ENCODE peak calls at places on chromosome 15, in ten cellular contexts. P, R, K, M, C, U, G, V, O and F are unnamed samples.

GRCh38 chr15:31405200-31405929 is 78.7 kb downstream of the KLF13 start:
- DNase-seq in P (no peak), O (peak; percentile 24), V (no peak), K (no peak), C (no peak), M (no peak), G (no peak), R (no peak), U (no peak), F (no peak)

GRCh38 chr15:34514251-34514760 is 69.1 kb downstream of the GOLGA8B start:
- DNase-seq in R (peak; percentile 69), P (no peak), O (no peak), V (peak; percentile 25), U (peak; percentile 84), M (peak; percentile 84), G (no peak), K (no peak), C (peak; percentile 20), F (peak; percentile 33)

GRCh38 chr15:42549052-42549491 is 434 bp downstream of the HAUS2 start:
- DNase-seq in V (no peak), C (peak; percentile 32), M (no peak), G (no peak), U (no peak), K (no peak), P (no peak), O (peak; percentile 12), R (no peak), F (peak; percentile 43)

GRCh38 chr15:92011611-92012367 is 158.3 kb downstream of the SLCO3A1 start:
- DNase-seq in R (no peak), M (no peak), U (no peak), C (peak; percentile 6), O (no peak), P (no peak), G (peak; percentile 18), V (peak; percentile 57), K (no peak), F (no peak)

GRCh38 chr15:82549199-82549665 is 9.0 kb upstream of the RPS17 start:
- DNase-seq in U (peak; percentile 38), R (no peak), K (no peak), P (no peak), O (no peak), V (no peak), C (no peak), G (no peak), M (no peak), F (no peak)

GRCh38 chr15:60871152-60871551 is 357.9 kb downstream of the RORA start:
- DNase-seq in O (no peak), M (no peak), P (no peak), K (no peak), R (no peak), V (no peak), C (no peak), U (no peak), G (no peak), F (no peak)

GRCh38 chr15:69031013-69032001 is 16.8 kb downstream of the NOX5 start:
- DNase-seq in G (peak; percentile 6), C (peak; percentile 59), O (no peak), R (peak; percentile 23), U (peak; percentile 48), K (no peak), V (peak; percentile 33), P (no peak), M (peak; percentile 87), F (peak; percentile 54)

GRCh38 chr15:99128411-99128810 is 23.5 kb downstream of the SYNM start:
- DNase-seq in C (no peak), G (no peak), O (no peak), M (no peak), U (no peak), P (no peak), K (no peak), R (no peak), V (no peak), F (no peak)

GRCh38 chr15:93055211-93055763 is 33.7 kb downstream of the RGMA start:
- DNase-seq in U (no peak), O (no peak), M (no peak), R (no peak), K (no peak), C (no peak), P (no peak), G (no peak), V (no peak), F (no peak)

GRCh38 chr15:49530106-49530505 is 90.5 kb downstream of the FAM227B start:
- DNase-seq in K (no peak), U (no peak), V (no peak), O (peak; percentile 19), C (peak; percentile 5), R (no peak), M (no peak), P (no peak), G (no peak), F (no peak)

GRCh38 chr15:57185507-57186074 is 190.7 kb upstream of the CGNL1 start:
- DNase-seq in M (no peak), V (no peak), U (no peak), G (no peak), R (no peak), C (no peak), O (no peak), K (no peak), P (no peak), F (no peak)

GRCh38 chr15:19956124-19956796 is 585.3 kb downstream of the GOLGA6L6 start:
- DNase-seq in C (no peak), V (no peak), G (no peak), O (no peak), P (no peak), K (no peak), R (no peak), U (no peak), M (peak; percentile 49), F (no peak)
- H3K9me3 ChIP-seq in C (no peaks in the 10 kb centered on the region), V (no peaks in the 10 kb centered on the region), G (no peaks in the 10 kb centered on the region), O (peaks cover 5% of the 10 kb centered on the region), P (no peaks in the 10 kb centered on the region), K (no peaks in the 10 kb centered on the region), R (no peaks in the 10 kb centered on the region), U (no peaks in the 10 kb centered on the region), M (peaks cover 31% of the 10 kb centered on the region), F (no peaks in the 10 kb centered on the region)

DNA sequence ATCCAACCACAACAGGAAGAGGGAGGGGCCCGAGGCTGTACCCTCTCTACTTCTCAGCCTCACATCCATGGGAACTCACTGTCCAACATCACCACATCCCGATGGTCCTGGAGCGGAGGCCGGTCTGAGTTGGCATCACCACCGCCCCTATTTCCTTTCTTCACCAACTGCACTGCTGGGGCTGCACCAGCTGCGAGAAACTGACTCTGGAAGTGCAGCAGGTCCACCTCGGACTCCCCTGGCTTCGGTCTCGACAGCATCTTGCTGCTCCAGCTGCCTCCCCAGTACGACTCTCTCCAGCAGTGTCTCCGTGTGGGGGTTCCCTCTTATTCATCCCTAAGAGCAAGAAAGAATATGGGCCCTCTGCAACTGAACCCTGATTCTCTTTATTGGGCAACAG is 7.2 kb downstream of the RPAP1 start:
- DNase-seq in O (no peak), R (no peak), U (no peak), V (no peak), G (no peak), K (no peak), M (no peak), C (no peak), P (no peak), F (no peak)
- H3K36me3 ChIP-seq in O (peaks cover 32% of the 10 kb centered on the region), R (no peaks in the 10 kb centered on the region), U (peaks cover 51% of the 10 kb centered on the region), V (peaks cover 53% of the 10 kb centered on the region), G (peaks cover 24% of the 10 kb centered on the region), K (peaks cover 16% of the 10 kb centered on the region), M (peaks cover 54% of the 10 kb centered on the region), C (peaks cover 23% of the 10 kb centered on the region), P (peaks cover 15% of the 10 kb centered on the region), F (peaks cover 41% of the 10 kb centered on the region)

GRCh38 chr15:25094066-25094465 is 139.3 kb downstream of the SNRPN start:
- DNase-seq in U (no peak), G (no peak), C (no peak), V (no peak), P (no peak), O (no peak), K (no peak), M (no peak), R (no peak), F (no peak)
- H3K9me3 ChIP-seq in U (no peaks in the 10 kb centered on the region), G (peaks cover 48% of the 10 kb centered on the region), C (no peaks in the 10 kb centered on the region), V (peaks cover 68% of the 10 kb centered on the region), P (peaks cover 34% of the 10 kb centered on the region), O (peaks cover 34% of the 10 kb centered on the region), K (peaks cover 30% of the 10 kb centered on the region), M (peaks cover 100% of the 10 kb centered on the region), R (peaks cover 79% of the 10 kb centered on the region), F (no peaks in the 10 kb centered on the region)

GRCh38 chr15:25092661-25093060 is 137.9 kb downstream of the SNRPN start:
- DNase-seq in M (no peak), V (no peak), C (no peak), K (no peak), P (no peak), R (no peak), G (no peak), U (no peak), O (peak; percentile 4), F (no peak)

GRCh38 chr15:25091421-25092158 is 136.8 kb downstream of the SNRPN start:
- DNase-seq in U (no peak), M (peak; percentile 12), G (no peak), P (no peak), K (no peak), O (no peak), R (no peak), C (no peak), V (no peak), F (no peak)

GRCh38 chr15:25089577-25089976 is 134.8 kb downstream of the SNRPN start:
- DNase-seq in O (no peak), K (no peak), M (peak; percentile 15), G (no peak), V (no peak), R (no peak), P (no peak), C (no peak), U (no peak), F (no peak)

GRCh38 chr15:25088261-25088790 is 133.5 kb downstream of the SNRPN start:
- DNase-seq in M (peak; percentile 52), R (no peak), O (no peak), V (no peak), K (no peak), P (no peak), G (no peak), C (no peak), U (no peak), F (no peak)

GRCh38 chr15:25090073-25090733 is 135.4 kb downstream of the SNRPN start:
- DNase-seq in P (no peak), R (no peak), G (no peak), C (no peak), O (no peak), V (no peak), M (peak; percentile 51), K (no peak), U (no peak), F (no peak)
- H3K36me3 ChIP-seq in P (peaks cover 64% of the 10 kb centered on the region), R (peaks cover 5% of the 10 kb centered on the region), G (peaks cover 12% of the 10 kb centered on the region), C (peaks cover 31% of the 10 kb centered on the region), O (peaks cover 84% of the 10 kb centered on the region), V (peaks cover 79% of the 10 kb centered on the region), M (peaks cover 100% of the 10 kb centered on the region), K (peaks cover 93% of the 10 kb centered on the region), U (no peaks in the 10 kb centered on the region), F (no peaks in the 10 kb centered on the region)

DNA sequence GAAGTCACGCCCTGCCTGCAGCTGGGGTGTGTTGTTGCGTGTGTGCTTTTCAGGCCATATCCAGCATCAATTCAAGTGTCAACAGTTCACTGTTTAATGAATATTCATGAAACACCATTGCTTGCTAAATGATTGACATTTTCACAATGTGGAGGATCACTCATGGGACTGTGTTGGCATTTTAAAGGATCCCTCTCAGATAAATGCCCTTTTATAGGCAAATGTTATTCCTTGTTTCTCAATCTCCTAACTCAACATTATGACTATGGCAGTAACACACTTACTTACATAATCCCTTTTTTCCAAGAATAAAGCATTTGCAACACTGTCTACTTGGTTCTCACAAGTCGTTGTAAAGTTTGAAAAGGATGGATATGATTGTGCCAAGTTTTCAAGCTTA is 511.4 kb downstream of the GABRG3 start:
- DNase-seq in V (no peak), P (no peak), O (no peak), K (no peak), M (no peak), G (no peak), R (no peak), C (no peak), U (no peak), F (peak; percentile 15)
- H3K9me3 ChIP-seq in V (no peaks in the 10 kb centered on the region), P (no peaks in the 10 kb centered on the region), O (peaks cover 14% of the 10 kb centered on the region), K (no peaks in the 10 kb centered on the region), M (peaks cover 14% of the 10 kb centered on the region), G (no peaks in the 10 kb centered on the region), R (no peaks in the 10 kb centered on the region), C (no peaks in the 10 kb centered on the region), U (no peaks in the 10 kb centered on the region), F (no peaks in the 10 kb centered on the region)